ENCODE peak calls at places on chromosomes 6 and 20, in five cellular contexts. K, G, M, L and C are unnamed samples.

GRCh38 chr20:62396367-62397239 is 9.7 kb downstream of the RPS21 start:
- DNase-seq in K (no peak), M (no peak), L (no peak), G (no peak), C (no peak)

GRCh38 chr6:127092486-127092885 is 26.0 kb upstream of the RSPO3 start:
- DNase-seq in G (no peak), K (no peak), M (no peak), L (peak; percentile 21), C (no peak)

GRCh38 chr20:51386586-51386985 is 155.9 kb downstream of the NFATC2 start:
- DNase-seq in M (peak; percentile 14), G (no peak), L (no peak), K (no peak), C (no peak)

GRCh38 chr6:113361014-113361645 is 496.0 kb upstream of the MARCKS start:
- DNase-seq in M (no peak), L (peak; percentile 83), K (no peak), G (no peak), C (no peak)

GRCh38 chr6:105272783-105273182 is 93.0 kb upstream of the POPDC3 start:
- DNase-seq in G (peak; percentile 58), K (no peak), M (no peak), L (peak; percentile 23), C (no peak)

GRCh38 chr6:106134906-106135634 is 48.9 kb downstream of the PRDM1 start:
- DNase-seq in G (no peak), K (no peak), M (no peak), L (peak; percentile 74), C (no peak)

GRCh38 chr6:157965387-157965786 is 16.3 kb upstream of the SYNJ2 start:
- DNase-seq in G (no peak), L (no peak), M (no peak), K (no peak), C (no peak)

GRCh38 chr20:22799687-22800086 is 215.3 kb upstream of the FOXA2 start:
- DNase-seq in M (no peak), G (no peak), K (no peak), L (no peak), C (no peak)

GRCh38 chr6:154960299-154960796 is 34.8 kb upstream of the TIAM2 start:
- DNase-seq in L (no peak), G (peak; percentile 16), M (no peak), K (no peak), C (no peak)

GRCh38 chr6:65416640-65417039 is 290.4 kb downstream of the EYS start:
- DNase-seq in K (no peak), M (no peak), G (no peak), L (no peak), C (no peak)

GRCh38 chr20:24289737-24290481 is 179.5 kb upstream of the SYNDIG1 start:
- DNase-seq in M (no peak), L (no peak), K (no peak), G (no peak), C (no peak)

GRCh38 chr6:130020106-130020851 is 1.9 kb downstream of the L3MBTL3 start:
- DNase-seq in L (peak; percentile 7), M (peak; percentile 43), G (peak; percentile 21), K (peak; percentile 38), C (peak; percentile 38)

GRCh38 chr6:34053721-34054120 is 92.2 kb downstream of the GRM4 start:
- DNase-seq in L (no peak), G (no peak), M (no peak), K (no peak), C (no peak)

GRCh38 chr20:35539756-35540212 is 2.1 kb upstream of the ERGIC3 start:
- DNase-seq in G (peak; percentile 59), L (no peak), M (peak; percentile 56), K (peak; percentile 37), C (peak; percentile 82)

GRCh38 chr20:23622839-23623343 is 14.9 kb downstream of the CST3 start:
- DNase-seq in L (peak; percentile 91), K (peak; percentile 67), M (peak; percentile 74), G (peak; percentile 40), C (no peak)

DNA sequence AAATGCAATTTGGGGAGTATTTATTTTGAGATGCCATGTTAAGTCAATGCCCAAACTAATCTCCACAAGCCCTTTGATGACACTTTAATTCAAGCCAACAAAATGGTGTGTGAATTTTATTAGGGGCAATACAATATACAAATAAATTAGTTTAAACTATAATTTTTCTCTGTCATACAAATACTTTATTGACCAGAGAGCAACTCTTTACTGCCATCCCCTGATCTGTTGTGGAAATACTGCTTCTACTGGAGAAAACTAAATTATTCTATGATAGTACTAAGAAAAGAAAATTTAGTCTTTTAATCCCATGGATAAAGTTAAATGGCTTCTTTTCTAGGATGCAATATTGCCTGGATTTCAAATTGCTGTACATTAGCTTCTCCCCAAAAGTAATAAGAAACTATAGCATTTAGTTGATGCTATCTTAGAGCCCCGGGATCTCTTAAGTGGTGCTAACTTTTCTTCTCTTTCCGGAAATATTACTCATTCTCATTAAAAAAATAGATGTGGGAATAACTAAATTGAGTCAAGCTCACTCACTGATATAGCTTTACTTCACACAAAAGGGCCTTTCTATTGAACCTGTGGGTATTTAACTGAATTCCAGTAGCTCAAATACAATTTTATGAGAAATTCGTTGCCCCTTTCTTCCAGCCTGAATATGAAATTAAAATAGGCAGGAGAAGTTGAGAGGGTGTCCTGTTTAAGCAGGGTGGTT is 49.2 kb downstream of the SMPDL3A start:
- DNase-seq in K (no peak), L (peak; percentile 9), G (no peak), M (no peak), C (peak; percentile 10)
- TF ChIP-seq CTCF in K (no peak), L (peak; percentile 64), G (peak; percentile 67), M (peak; percentile 41), C (no peak)

GRCh38 chr6:110049696-110050465 is 71.8 kb downstream of the GPR6 start:
- DNase-seq in G (no peak), K (no peak), L (no peak), M (no peak), C (no peak)

GRCh38 chr6:110044093-110044492 is 66.0 kb downstream of the GPR6 start:
- DNase-seq in L (no peak), M (no peak), K (no peak), G (no peak), C (no peak)

GRCh38 chr6:110043366-110043994 is 65.4 kb downstream of the GPR6 start:
- DNase-seq in M (no peak), L (no peak), G (no peak), K (peak; percentile 37), C (no peak)

GRCh38 chr6:110053395-110054240 is 75.5 kb downstream of the GPR6 start:
- DNase-seq in M (no peak), K (peak; percentile 45), L (peak; percentile 67), G (peak; percentile 31), C (peak; percentile 50)

GRCh38 chr6:110048221-110048875 is 70.2 kb downstream of the GPR6 start:
- DNase-seq in L (peak; percentile 9), K (no peak), G (no peak), M (no peak), C (no peak)
- TF ChIP-seq CTCF in L (no peak), K (no peak), G (no peak), M (no peak), C (no peak)

GRCh38 chr6:56637640-56638039 is 5.0 kb downstream of the DST start:
- DNase-seq in L (peak; percentile 82), K (peak; percentile 62), M (no peak), G (no peak), C (peak; percentile 18)
- TF ChIP-seq CTCF in L (peak; percentile 79), K (peak; percentile 41), M (peak; percentile 61), G (peak; percentile 74), C (peak; percentile 69)

DNA sequence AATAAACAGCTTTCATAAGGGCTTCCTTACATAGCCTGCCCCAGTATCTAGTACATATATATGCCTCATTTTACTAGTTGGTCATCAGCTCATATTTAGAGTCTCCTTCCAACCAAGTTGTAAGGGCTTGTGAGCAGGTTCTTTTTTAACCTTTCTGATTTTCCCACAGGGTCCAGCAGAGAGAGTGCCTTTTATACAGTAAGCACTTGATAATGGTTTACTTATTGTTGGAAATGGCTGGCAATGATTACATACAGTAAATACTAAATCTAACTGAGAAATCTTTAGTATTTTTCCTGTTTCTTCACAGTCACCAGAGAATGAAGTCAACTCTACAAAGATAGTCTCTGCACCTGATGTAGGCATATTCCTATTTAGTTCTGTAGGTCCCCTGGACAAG is 135.1 kb upstream of the B3GAT2 start:
- DNase-seq in G (no peak), M (no peak), K (no peak), L (no peak), C (no peak)
- TF ChIP-seq CTCF in G (no peak), M (no peak), K (no peak), L (no peak), C (no peak)

GRCh38 chr20:3848565-3848964 is 1.9 kb downstream of the MAVS start:
- DNase-seq in L (no peak), K (no peak), G (no peak), M (no peak), C (no peak)

GRCh38 chr20:3847419-3847940 is 846 bp downstream of the MAVS start:
- DNase-seq in G (no peak), M (no peak), L (no peak), K (no peak), C (no peak)

GRCh38 chr20:3846378-3846739 is 275 bp upstream of the MAVS start:
- DNase-seq in L (no peak), K (no peak), G (no peak), M (no peak), C (no peak)

GRCh38 chr20:3843490-3843889 is 3.1 kb upstream of the MAVS start:
- DNase-seq in K (no peak), G (no peak), L (no peak), M (no peak), C (peak; percentile 13)

DNA sequence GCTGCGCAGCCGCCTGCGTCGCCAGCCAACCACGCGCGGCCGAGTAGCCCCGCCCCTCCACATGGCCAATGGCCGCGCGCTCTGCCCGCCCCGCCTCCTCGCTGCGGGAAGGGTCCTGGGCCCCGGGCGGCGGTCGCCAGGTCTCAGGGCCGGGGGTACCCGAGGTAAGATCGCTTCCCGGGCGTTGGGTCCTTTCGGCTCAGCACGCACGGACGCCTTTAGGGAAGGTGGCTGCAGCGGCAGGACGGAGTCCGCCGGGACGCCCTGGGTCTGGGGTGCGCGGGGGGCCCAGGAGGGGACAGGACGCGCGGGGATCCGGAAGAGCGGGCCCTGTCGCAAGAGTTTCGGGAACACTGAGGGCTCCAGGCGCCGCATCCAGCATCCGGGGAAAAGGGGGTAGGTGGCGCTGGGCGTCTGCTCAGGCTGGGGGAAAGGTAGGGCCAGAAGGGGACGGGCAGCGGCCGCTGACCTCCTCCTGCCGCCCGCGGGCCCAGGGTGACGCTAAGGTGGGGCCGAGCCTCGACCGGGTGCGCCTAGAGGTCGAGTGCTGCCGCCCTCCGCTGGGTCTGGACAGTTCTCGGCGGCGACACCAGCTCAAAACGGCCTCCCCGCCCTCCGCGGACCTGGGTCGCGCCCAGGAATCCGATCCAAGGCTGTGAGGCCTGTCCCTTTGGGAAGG is at the start of gene MAVS:
- DNase-seq in G (peak; percentile 90), L (peak; percentile 73), M (peak; percentile 89), K (peak; percentile 90), C (peak; percentile 95)
- TF ChIP-seq CTCF in G (no peak), L (no peak), M (no peak), K (no peak), C (peak; percentile 21)